ENCODE peak calls at places on chromosomes 13 and 19, in seven cellular contexts. One of them, this sample, is unnamed.
A peak's percentile ranks its signal among the peaks of the same experiment; 100 is the strongest.

GRCh38 chr13:47334173-47334572 is 437.3 kb upstream of the HTR2A start:
- DNase-seq in NB4: no peak
- DNase-seq in A172: peak; percentile 78
- DNase-seq in GF-D8: no peak
- DNase-seq in AG09319: peak; percentile 39
- DNase-seq in type B pancreatic cell: no peak
- DNase-seq in GOT3: no peak
- DNase-seq in this sample: peak; percentile 87

GRCh38 chr13:26664942-26665341 is 95.6 kb downstream of the GPR12 start:
- DNase-seq in NB4: no peak
- DNase-seq in A172: no peak
- DNase-seq in GF-D8: no peak
- DNase-seq in AG09319: no peak
- DNase-seq in type B pancreatic cell: no peak
- DNase-seq in GOT3: no peak
- DNase-seq in this sample: no peak

GRCh38 chr13:82963466-82963865 is 918.8 kb downstream of the SLITRK1 start:
- DNase-seq in NB4: no peak
- DNase-seq in A172: peak; percentile 3
- DNase-seq in GF-D8: no peak
- DNase-seq in AG09319: no peak
- DNase-seq in type B pancreatic cell: no peak
- DNase-seq in GOT3: no peak
- DNase-seq in this sample: no peak

GRCh38 chr13:89688908-89689307 is 1658.6 kb upstream of the MIR17HG start:
- DNase-seq in NB4: no peak
- DNase-seq in A172: no peak
- DNase-seq in GF-D8: no peak
- DNase-seq in AG09319: no peak
- DNase-seq in type B pancreatic cell: no peak
- DNase-seq in GOT3: no peak
- DNase-seq in this sample: no peak

GRCh38 chr19:51071006-51071405 is 6.1 kb upstream of the KLK13 start:
- DNase-seq in NB4: no peak
- DNase-seq in A172: no peak
- DNase-seq in GF-D8: no peak
- DNase-seq in AG09319: no peak
- DNase-seq in type B pancreatic cell: no peak
- DNase-seq in GOT3: no peak
- DNase-seq in this sample: no peak

GRCh38 chr13:108572782-108573211 is 56.6 kb upstream of the MYO16 start:
- DNase-seq in NB4: no peak
- DNase-seq in A172: no peak
- DNase-seq in GF-D8: no peak
- DNase-seq in AG09319: no peak
- DNase-seq in type B pancreatic cell: no peak
- DNase-seq in GOT3: no peak
- DNase-seq in this sample: no peak

GRCh38 chr19:5968431-5969373 is 9.2 kb downstream of the RANBP3 start:
- DNase-seq in NB4: no peak
- DNase-seq in A172: no peak
- DNase-seq in GF-D8: no peak
- DNase-seq in AG09319: no peak
- DNase-seq in type B pancreatic cell: no peak
- DNase-seq in GOT3: no peak
- DNase-seq in this sample: no peak

GRCh38 chr13:110390572-110390971 is 83.5 kb downstream of the COL4A2 start:
- DNase-seq in NB4: no peak
- DNase-seq in A172: peak; percentile 98
- DNase-seq in GF-D8: no peak
- DNase-seq in AG09319: peak; percentile 81
- DNase-seq in type B pancreatic cell: no peak
- DNase-seq in GOT3: no peak
- DNase-seq in this sample: peak; percentile 96

GRCh38 chr19:11673608-11674041 is 65.1 kb downstream of the ZNF823 start:
- DNase-seq in NB4: peak; percentile 55
- DNase-seq in A172: no peak
- DNase-seq in GF-D8: no peak
- DNase-seq in AG09319: no peak
- DNase-seq in type B pancreatic cell: no peak
- DNase-seq in GOT3: no peak
- DNase-seq in this sample: peak; percentile 62

GRCh38 chr19:49212302-49212701 is 54.7 kb downstream of the TRPM4 start:
- DNase-seq in NB4: no peak
- DNase-seq in A172: no peak
- DNase-seq in GF-D8: no peak
- DNase-seq in AG09319: no peak
- DNase-seq in type B pancreatic cell: no peak
- DNase-seq in GOT3: no peak
- DNase-seq in this sample: no peak

GRCh38 chr19:11624064-11624463 is 26.8 kb downstream of the ZNF627 start:
- DNase-seq in NB4: no peak
- DNase-seq in A172: peak; percentile 30
- DNase-seq in GF-D8: no peak
- DNase-seq in AG09319: no peak
- DNase-seq in type B pancreatic cell: no peak
- DNase-seq in GOT3: no peak
- DNase-seq in this sample: peak; percentile 44

GRCh38 chr19:17703823-17704463 is 15.3 kb upstream of the MAP1S start:
- DNase-seq in NB4: peak; percentile 48
- DNase-seq in A172: no peak
- DNase-seq in GF-D8: no peak
- DNase-seq in AG09319: no peak
- DNase-seq in type B pancreatic cell: no peak
- DNase-seq in GOT3: no peak
- DNase-seq in this sample: peak; percentile 53

GRCh38 chr13:83150616-83151307 is 731.5 kb downstream of the SLITRK1 start:
- DNase-seq in NB4: no peak
- DNase-seq in A172: no peak
- DNase-seq in GF-D8: no peak
- DNase-seq in AG09319: no peak
- DNase-seq in type B pancreatic cell: no peak
- DNase-seq in GOT3: no peak
- DNase-seq in this sample: peak; percentile 1

GRCh38 chr19:7899751-7900352 is 3.8 kb upstream of the MAP2K7 start:
- DNase-seq in NB4: no peak
- DNase-seq in A172: no peak
- DNase-seq in GF-D8: no peak
- DNase-seq in AG09319: no peak
- DNase-seq in type B pancreatic cell: no peak
- DNase-seq in GOT3: no peak
- DNase-seq in this sample: no peak

GRCh38 chr13:39875583-39875982 is 220.1 kb downstream of the COG6 start:
- DNase-seq in NB4: no peak
- DNase-seq in A172: no peak
- DNase-seq in GF-D8: no peak
- DNase-seq in AG09319: no peak
- DNase-seq in type B pancreatic cell: no peak
- DNase-seq in GOT3: no peak
- DNase-seq in this sample: no peak

GRCh38 chr13:99399623-99399974 is 92.4 kb upstream of the GPR183 start:
- DNase-seq in NB4: no peak
- DNase-seq in A172: no peak
- DNase-seq in GF-D8: no peak
- DNase-seq in AG09319: no peak
- DNase-seq in type B pancreatic cell: no peak
- DNase-seq in GOT3: no peak
- DNase-seq in this sample: no peak

GRCh38 chr19:3359850-3360493 is 6.4 kb upstream of the NFIC start:
- DNase-seq in NB4: peak; percentile 57
- DNase-seq in A172: no peak
- DNase-seq in GF-D8: no peak
- DNase-seq in AG09319: no peak
- DNase-seq in type B pancreatic cell: no peak
- DNase-seq in GOT3: no peak
- DNase-seq in this sample: no peak

GRCh38 chr19:51689751-51690358 is 3.3 kb upstream of the SPACA6 start:
- DNase-seq in NB4: no peak
- DNase-seq in A172: no peak
- DNase-seq in GF-D8: no peak
- DNase-seq in AG09319: no peak
- DNase-seq in type B pancreatic cell: peak; percentile 82
- DNase-seq in GOT3: no peak
- DNase-seq in this sample: peak; percentile 43

GRCh38 chr19:11995174-11995573 is 30.3 kb downstream of the ZNF763 start:
- DNase-seq in NB4: peak; percentile 65
- DNase-seq in A172: no peak
- DNase-seq in GF-D8: no peak
- DNase-seq in AG09319: no peak
- DNase-seq in type B pancreatic cell: no peak
- DNase-seq in GOT3: no peak
- DNase-seq in this sample: peak; percentile 56

GRCh38 chr19:6173190-6173589 is 37.7 kb downstream of the ACSBG2 start:
- DNase-seq in NB4: no peak
- DNase-seq in A172: no peak
- DNase-seq in GF-D8: no peak
- DNase-seq in AG09319: no peak
- DNase-seq in type B pancreatic cell: no peak
- DNase-seq in GOT3: no peak
- DNase-seq in this sample: no peak

GRCh38 chr19:15463865-15464371 is 426 bp downstream of the RASAL3 start:
- DNase-seq in NB4: peak; percentile 89
- DNase-seq in A172: no peak
- DNase-seq in GF-D8: peak; percentile 80
- DNase-seq in AG09319: no peak
- DNase-seq in type B pancreatic cell: no peak
- DNase-seq in GOT3: no peak
- DNase-seq in this sample: no peak

GRCh38 chr19:49431330-49431749 is 6.2 kb downstream of the GFY start:
- DNase-seq in NB4: no peak
- DNase-seq in A172: no peak
- DNase-seq in GF-D8: no peak
- DNase-seq in AG09319: no peak
- DNase-seq in type B pancreatic cell: no peak
- DNase-seq in GOT3: no peak
- DNase-seq in this sample: no peak

GRCh38 chr13:48412881-48413351 is at the start of gene LPAR6:
- DNase-seq in NB4: peak; percentile 67
- DNase-seq in A172: peak; percentile 79
- DNase-seq in GF-D8: peak; percentile 35
- DNase-seq in AG09319: no peak
- DNase-seq in type B pancreatic cell: no peak
- DNase-seq in GOT3: no peak
- DNase-seq in this sample: peak; percentile 72

GRCh38 chr19:58170860-58171259 is 12.0 kb upstream of the ZNF274 start:
- DNase-seq in NB4: no peak
- DNase-seq in A172: peak; percentile 72
- DNase-seq in GF-D8: no peak
- DNase-seq in AG09319: no peak
- DNase-seq in type B pancreatic cell: no peak
- DNase-seq in GOT3: no peak
- DNase-seq in this sample: peak; percentile 80

GRCh38 chr19:48556163-48556562 is 4.2 kb downstream of the SULT2B1 start:
- DNase-seq in NB4: no peak
- DNase-seq in A172: peak; percentile 58
- DNase-seq in GF-D8: no peak
- DNase-seq in AG09319: no peak
- DNase-seq in type B pancreatic cell: no peak
- DNase-seq in GOT3: no peak
- DNase-seq in this sample: peak; percentile 62

GRCh38 chr13:45219938-45220375 is 19.1 kb upstream of the KCTD4 start:
- DNase-seq in NB4: peak; percentile 55
- DNase-seq in A172: peak; percentile 88
- DNase-seq in GF-D8: no peak
- DNase-seq in AG09319: no peak
- DNase-seq in type B pancreatic cell: no peak
- DNase-seq in GOT3: no peak
- DNase-seq in this sample: peak; percentile 78

GRCh38 chr13:101755228-101755887 is 302.9 kb downstream of the ITGBL1 start:
- DNase-seq in NB4: no peak
- DNase-seq in A172: no peak
- DNase-seq in GF-D8: no peak
- DNase-seq in AG09319: no peak
- DNase-seq in type B pancreatic cell: no peak
- DNase-seq in GOT3: no peak
- DNase-seq in this sample: no peak

GRCh38 chr19:18044825-18045304 is 36.9 kb downstream of the ARRDC2 start:
- DNase-seq in NB4: peak; percentile 96
- DNase-seq in A172: peak; percentile 71
- DNase-seq in GF-D8: peak; percentile 81
- DNase-seq in AG09319: no peak
- DNase-seq in type B pancreatic cell: no peak
- DNase-seq in GOT3: no peak
- DNase-seq in this sample: peak; percentile 93

GRCh38 chr19:41937976-41938375 is 9.7 kb upstream of the ERFL start:
- DNase-seq in NB4: no peak
- DNase-seq in A172: no peak
- DNase-seq in GF-D8: no peak
- DNase-seq in AG09319: no peak
- DNase-seq in type B pancreatic cell: no peak
- DNase-seq in GOT3: no peak
- DNase-seq in this sample: no peak

GRCh38 chr19:18249834-18250233 is 23.6 kb upstream of the PDE4C start:
- DNase-seq in NB4: no peak
- DNase-seq in A172: no peak
- DNase-seq in GF-D8: no peak
- DNase-seq in AG09319: no peak
- DNase-seq in type B pancreatic cell: no peak
- DNase-seq in GOT3: no peak
- DNase-seq in this sample: no peak

GRCh38 chr13:90154311-90154960 is 1193.1 kb upstream of the MIR17HG start:
- DNase-seq in NB4: no peak
- DNase-seq in A172: peak; percentile 61
- DNase-seq in GF-D8: no peak
- DNase-seq in AG09319: no peak
- DNase-seq in type B pancreatic cell: no peak
- DNase-seq in GOT3: no peak
- DNase-seq in this sample: peak; percentile 31

GRCh38 chr13:113423225-113424170 is 29.8 kb downstream of the ADPRHL1 start:
- DNase-seq in NB4: no peak
- DNase-seq in A172: no peak
- DNase-seq in GF-D8: no peak
- DNase-seq in AG09319: no peak
- DNase-seq in type B pancreatic cell: no peak
- DNase-seq in GOT3: no peak
- DNase-seq in this sample: no peak

GRCh38 chr19:12705169-12705568 is 8.7 kb upstream of the FBXW9 start:
- DNase-seq in NB4: no peak
- DNase-seq in A172: no peak
- DNase-seq in GF-D8: no peak
- DNase-seq in AG09319: no peak
- DNase-seq in type B pancreatic cell: no peak
- DNase-seq in GOT3: no peak
- DNase-seq in this sample: no peak

GRCh38 chr13:108220042-108220441 is 1.9 kb downstream of the ABHD13 start:
- DNase-seq in NB4: peak; percentile 17
- DNase-seq in A172: no peak
- DNase-seq in GF-D8: no peak
- DNase-seq in AG09319: no peak
- DNase-seq in type B pancreatic cell: no peak
- DNase-seq in GOT3: no peak
- DNase-seq in this sample: no peak

GRCh38 chr19:3403489-3404323 is 37.3 kb downstream of the NFIC start:
- DNase-seq in NB4: no peak
- DNase-seq in A172: peak; percentile 89
- DNase-seq in GF-D8: no peak
- DNase-seq in AG09319: peak; percentile 97
- DNase-seq in type B pancreatic cell: no peak
- DNase-seq in GOT3: no peak
- DNase-seq in this sample: peak; percentile 96